ENCODE peak calls at places on chromosome 16, in nine cellular contexts. P is kidney, Q is AG04449, J is tibial nerve, V is fibroblast of pulmonary artery, N is heart left ventricle, O is GM23338, F is AG10803, S is PC-3. H is an unnamed sample.

GRCh38 chr16:71628810-71629209 is 2.8 kb downstream of the MARVELD3 start:
- DNase-seq in V (peak), Q (no peak), O (no peak), F (peak), J (no peak), S (peak), P (no peak), N (no peak), H (no peak)

GRCh38 chr16:74740795-74741304 is 33.8 kb downstream of the FA2H start:
- DNase-seq in J (no peak), F (no peak), Q (no peak), P (peak), S (peak), O (no peak), V (no peak), N (no peak), H (peak)

GRCh38 chr16:54027126-54027922 is 259.3 kb downstream of the IRX3 start:
- DNase-seq in S (peak), Q (peak), V (peak), J (no peak), P (no peak), N (no peak), F (peak), O (no peak), H (no peak)

GRCh38 chr16:57096192-57096591 is 3.8 kb downstream of the CPNE2 start:
- DNase-seq in P (no peak), S (no peak), V (no peak), J (no peak), N (no peak), F (no peak), O (no peak), Q (no peak), H (no peak)

GRCh38 chr16:17434006-17434405 is 36.8 kb downstream of the XYLT1 start:
- DNase-seq in N (no peak), V (peak), S (no peak), J (no peak), Q (no peak), O (no peak), P (no peak), F (peak), H (no peak)

GRCh38 chr16:138049-138417 is 440 bp downstream of the NPRL3 start:
- DNase-seq in S (no peak), F (peak), V (no peak), O (peak), J (no peak), P (peak), Q (no peak), N (peak), H (no peak)

GRCh38 chr16:52500963-52501362 is 46.0 kb downstream of the TOX3 start:
- DNase-seq in N (no peak), F (no peak), S (no peak), J (no peak), O (no peak), Q (no peak), P (no peak), V (no peak), H (no peak)

GRCh38 chr16:23836404-23837291 is 865 bp downstream of the PRKCB start:
- DNase-seq in O (peak), S (no peak), Q (no peak), J (no peak), N (no peak), F (no peak), P (peak), V (no peak), H (peak)

GRCh38 chr16:77211880-77212735 is 12.9 kb downstream of the SYCE1L start:
- DNase-seq in N (peak), J (no peak), F (no peak), S (peak), O (peak), P (peak), Q (no peak), V (peak), H (peak)

GRCh38 chr16:24139282-24139681 is 116.9 kb upstream of the CACNG3 start:
- DNase-seq in V (no peak), O (peak), S (peak), J (no peak), F (no peak), P (no peak), N (no peak), Q (no peak), H (no peak)

GRCh38 chr16:86824751-86825310 is 246.5 kb downstream of the FOXL1 start:
- DNase-seq in Q (no peak), O (peak), F (no peak), J (no peak), P (no peak), S (peak), V (no peak), N (no peak), H (no peak)

GRCh38 chr16:3289998-3290673 is 6.8 kb downstream of the ZNF263 start:
- DNase-seq in S (no peak), O (no peak), J (no peak), Q (no peak), P (no peak), F (no peak), N (no peak), V (no peak), H (no peak)

GRCh38 chr16:53132406-53132805 is 77.6 kb downstream of the CHD9 start:
- DNase-seq in Q (no peak), O (no peak), F (peak), P (no peak), N (no peak), V (peak), J (no peak), S (no peak), H (no peak)

GRCh38 chr16:2195316-2196161 is 866 bp downstream of the CASKIN1 start:
- DNase-seq in P (no peak), O (peak), S (no peak), Q (no peak), V (no peak), N (no peak), F (no peak), J (no peak), H (peak)

GRCh38 chr16:56306690-56307533 is 115.6 kb downstream of the GNAO1 start:
- DNase-seq in S (no peak), J (no peak), Q (no peak), N (no peak), V (no peak), O (no peak), P (peak), F (no peak), H (no peak)

GRCh38 chr16:31568577-31569359 is 41.1 kb downstream of the AHSP start:
- DNase-seq in V (peak), F (peak), O (peak), J (no peak), P (peak), N (no peak), S (no peak), Q (no peak), H (no peak)

GRCh38 chr16:25111403-25112166 is at the start of gene LCMT1:
- DNase-seq in J (peak), F (peak), S (peak), N (peak), Q (peak), V (peak), O (peak), P (peak), H (peak)

GRCh38 chr16:7615565-7615964 is 282.9 kb downstream of the RBFOX1 start:
- DNase-seq in N (no peak), O (no peak), S (no peak), J (no peak), Q (no peak), P (no peak), F (no peak), V (no peak), H (no peak)

GRCh38 chr16:27285676-27286196 is 17.2 kb upstream of the NSMCE1 start:
- DNase-seq in P (no peak), N (peak), F (no peak), J (peak), V (peak), S (no peak), Q (no peak), O (no peak), H (no peak)

GRCh38 chr16:72073831-72074230 is 10.8 kb downstream of the HPR start:
- DNase-seq in V (peak), S (no peak), N (peak), F (no peak), Q (no peak), O (no peak), P (no peak), J (peak), H (no peak)

DNA sequence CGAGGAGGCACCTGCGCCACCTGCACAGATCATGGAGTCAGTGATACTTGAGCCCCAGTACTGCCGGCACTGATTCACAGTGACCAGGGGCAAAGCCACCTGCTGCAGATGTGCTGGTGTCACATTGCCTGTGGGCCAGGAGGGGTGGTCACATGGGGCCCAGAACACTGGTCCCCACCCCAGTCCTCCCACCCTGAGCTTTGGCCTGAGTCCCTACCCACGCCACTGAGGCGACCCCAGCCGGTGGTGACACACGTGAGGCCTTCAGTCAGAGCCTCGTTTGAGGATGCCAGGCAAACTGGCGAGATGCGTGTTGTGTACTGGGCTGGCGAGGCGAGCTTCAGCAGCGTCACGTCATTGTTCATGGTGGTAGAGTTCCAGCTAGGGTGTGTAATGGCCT is 1.5 kb downstream of the CTRL start:
- DNase-seq in P (no peak), S (no peak), V (no peak), O (no peak), Q (no peak), F (no peak), J (no peak), N (no peak), H (no peak)
- H3K4me3 ChIP-seq in P (no peak), S (no peak), V (no peak), O (no peak), Q (no peak), F (no peak), J (no peak), N (no peak), H (no peak)

GRCh38 chr16:10581507-10581906 is 1.1 kb upstream of the EMP2 start:
- DNase-seq in O (no peak), S (no peak), N (no peak), V (peak), J (no peak), F (peak), P (no peak), Q (no peak), H (no peak)

GRCh38 chr16:10579965-10580918 is at the start of gene EMP2:
- DNase-seq in Q (no peak), J (peak), P (peak), O (peak), V (peak), S (peak), N (peak), F (peak), H (no peak)

GRCh38 chr16:10578474-10579316 is 1.7 kb downstream of the EMP2 start:
- DNase-seq in J (no peak), S (peak), P (peak), V (no peak), O (no peak), F (no peak), Q (no peak), N (peak), H (no peak)

GRCh38 chr16:10577305-10578202 is 2.8 kb downstream of the EMP2 start:
- DNase-seq in F (peak), S (peak), Q (peak), O (peak), J (no peak), V (no peak), N (peak), P (peak), H (no peak)

GRCh38 chr16:10579575-10579964 is 828 bp downstream of the EMP2 start:
- DNase-seq in F (no peak), J (no peak), S (no peak), P (no peak), N (no peak), O (no peak), Q (no peak), V (no peak), H (no peak)
- H3K4me3 ChIP-seq in F (peak), J (peak), S (peak), P (peak), N (peak), O (peak), Q (peak), V (peak), H (no peak)

GRCh38 chr16:88974080-88974479 is 2.9 kb downstream of the CBFA2T3 start:
- DNase-seq in S (no peak), O (no peak), N (no peak), J (no peak), P (no peak), F (no peak), Q (no peak), V (no peak), H (no peak)
- H3K4me3 ChIP-seq in S (no peak), O (no peak), N (no peak), J (no peak), P (no peak), F (no peak), Q (no peak), V (no peak), H (no peak)

DNA sequence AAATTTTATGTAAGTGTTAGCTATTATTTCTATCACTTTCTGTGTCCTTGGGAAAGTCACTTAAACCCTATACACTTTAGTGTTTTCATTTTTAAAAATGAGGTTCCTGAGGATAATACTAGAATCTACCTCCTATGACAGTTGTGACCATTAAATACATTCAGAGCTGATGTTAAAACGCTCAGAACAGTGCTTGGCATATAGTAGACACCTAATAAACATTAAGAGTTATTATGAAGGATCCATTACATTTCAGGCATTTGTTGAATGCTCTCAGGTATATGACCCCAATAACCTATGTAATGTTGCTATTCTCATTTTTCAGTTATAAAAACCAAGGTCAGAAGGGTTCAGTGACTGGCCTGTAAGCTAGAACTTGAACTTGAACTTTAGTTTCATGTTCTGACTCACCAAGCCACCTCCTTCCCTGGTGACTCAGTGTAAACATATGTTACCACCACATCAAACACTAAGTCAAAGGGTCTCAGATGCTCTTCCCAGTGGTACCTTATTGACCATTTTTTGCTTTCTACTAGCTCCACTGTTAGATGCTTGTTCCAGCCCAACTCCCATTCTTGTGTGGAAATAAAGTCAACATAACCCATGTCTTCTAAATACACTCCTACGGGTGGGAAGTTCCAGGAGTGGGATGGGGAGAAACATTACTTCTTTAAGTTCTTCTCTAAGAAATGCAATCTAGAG is 47.6 kb downstream of the HSD17B2 start:
- DNase-seq in P (no peak), S (peak), O (no peak), J (no peak), N (no peak), V (no peak), F (peak), Q (no peak), H (no peak)
- H3K4me3 ChIP-seq in P (no peak), S (no peak), O (no peak), J (no peak), N (no peak), V (no peak), F (no peak), Q (no peak), H (no peak)

H was measured in Jurkat, Clone E6-1.